ENCODE peak calls at places on chromosomes 7 and 10, in seven cellular contexts. B is NCI-H1417 treated with DMSO at 0.1 percent for 48 hours, L is germinal center, X is neuronal stem cell, C is WTC11, A is fibroblast of the aortic adventitia, Y is endodermal cell. M is an unnamed sample.

GRCh38 chr7:142606081-142606480 is 143.2 kb upstream of the PRSS1 start:
- DNase-seq in B (no peak), L (no peak), X (no peak), C (no peak), A (no peak), Y (no peak), M (no peak)

GRCh38 chr10:77877461-77878344 is 48.9 kb downstream of the DLG5 start:
- DNase-seq in B (no peak), L (peak; percentile 81), X (peak; percentile 33), C (peak; percentile 68), A (peak; percentile 49), Y (peak; percentile 96), M (no peak)

GRCh38 chr7:25597881-25598456 is 369.7 kb upstream of the NPVF start:
- DNase-seq in B (no peak), L (no peak), X (no peak), C (no peak), A (no peak), Y (no peak), M (no peak)

GRCh38 chr10:11683529-11684320 is 58.5 kb upstream of the ECHDC3 start:
- DNase-seq in B (no peak), L (peak; percentile 51), X (no peak), C (no peak), A (no peak), Y (no peak), M (no peak)

GRCh38 chr10:86333813-86334514 is 32.6 kb downstream of the GRID1 start:
- DNase-seq in B (peak; percentile 87), L (no peak), X (no peak), C (no peak), A (no peak), Y (no peak), M (no peak)

GRCh38 chr7:130226333-130226732 is 18.7 kb downstream of the SSMEM1 start:
- DNase-seq in B (no peak), L (no peak), X (no peak), C (no peak), A (no peak), Y (no peak), M (no peak)

GRCh38 chr7:116601426-116601825 is 70.6 kb upstream of the MET start:
- DNase-seq in B (no peak), L (no peak), X (no peak), C (no peak), A (no peak), Y (no peak), M (no peak)

GRCh38 chr10:125299476-125299875 is 139.1 kb upstream of the CTBP2 start:
- DNase-seq in B (no peak), L (no peak), X (no peak), C (no peak), A (no peak), Y (no peak), M (no peak)

GRCh38 chr10:110206988-110207804 is at the start of gene MXI1:
- DNase-seq in B (no peak), L (peak; percentile 49), X (peak; percentile 71), C (peak; percentile 76), A (peak; percentile 76), Y (peak; percentile 93), M (peak; percentile 91)

GRCh38 chr10:34978080-34978479 is 112.1 kb downstream of the CUL2 start:
- DNase-seq in B (no peak), L (no peak), X (no peak), C (no peak), A (no peak), Y (no peak), M (no peak)

GRCh38 chr7:131843862-131844261 is 287.4 kb upstream of the PODXL start:
- DNase-seq in B (no peak), L (no peak), X (no peak), C (no peak), A (peak; percentile 13), Y (no peak), M (no peak)

GRCh38 chr10:10320981-10321380 is 696.7 kb upstream of the CELF2 start:
- DNase-seq in B (no peak), L (no peak), X (no peak), C (no peak), A (peak; percentile 4), Y (no peak), M (no peak)

GRCh38 chr10:529831-530230 is 159.6 kb downstream of the DIP2C start:
- DNase-seq in B (no peak), L (no peak), X (no peak), C (no peak), A (no peak), Y (no peak), M (peak; percentile 71)

GRCh38 chr10:125626671-125627070 is 56.3 kb downstream of the TEX36 start:
- DNase-seq in B (no peak), L (no peak), X (no peak), C (no peak), A (no peak), Y (no peak), M (no peak)

GRCh38 chr10:130171196-130171595 is 35.0 kb downstream of the GLRX3 start:
- DNase-seq in B (no peak), L (no peak), X (no peak), C (no peak), A (no peak), Y (no peak), M (no peak)

GRCh38 chr10:93722550-93722949 is 20.2 kb upstream of the FRA10AC1 start:
- DNase-seq in B (no peak), L (no peak), X (no peak), C (no peak), A (no peak), Y (no peak), M (no peak)

GRCh38 chr7:70027864-70028263 is 429.6 kb downstream of the AUTS2 start:
- DNase-seq in B (no peak), L (no peak), X (no peak), C (no peak), A (no peak), Y (no peak), M (no peak)

GRCh38 chr10:132901351-132901750 is 41.0 kb downstream of the CFAP46 start:
- DNase-seq in B (no peak), L (no peak), X (no peak), C (no peak), A (no peak), Y (no peak), M (no peak)

GRCh38 chr10:84543077-84543476 is 214.7 kb downstream of the CCSER2 start:
- DNase-seq in B (no peak), L (no peak), X (no peak), C (no peak), A (no peak), Y (peak; percentile 49), M (no peak)

M was measured in mesenteric fat pad.